ENCODE peak calls at places on chromosomes 11 and 22, in nine cellular contexts. W is naive thymus-derived CD8-positive, alpha-beta T cell; R is AG08396; L is CD8-positive, alpha-beta T cell; X is NT2/D1; E is GM13977; P is uterus; B is activated CD4-positive, alpha-beta T cell treated with anti-CD3 and anti-CD28 coated beads, Interleukin-2, amount 10 ng/mL, durations not matched to agents 7 days and 5 days; V is NCI-H2171. Z is an unnamed sample.

GRCh38 chr22:37162221-37163095 is 12.7 kb upstream of the IL2RB start:
- DNase-seq in B (peak; percentile 86), R (no peak), X (no peak), E (peak; percentile 87), L (peak; percentile 72), P (no peak), W (no peak), V (no peak), Z (peak; percentile 60)

GRCh38 chr11:92443109-92443508 is 218.5 kb downstream of the FAT3 start:
- DNase-seq in R (no peak), B (no peak), V (no peak), W (no peak), E (no peak), P (no peak), X (no peak), L (no peak), Z (no peak)

GRCh38 chr11:128318856-128319474 is 268.4 kb downstream of the ETS1 start:
- DNase-seq in L (peak; percentile 70), E (peak; percentile 68), W (peak; percentile 29), V (no peak), X (no peak), R (no peak), B (peak; percentile 62), P (no peak), Z (no peak)

GRCh38 chr11:95520765-95521542 is 268.6 kb downstream of the FAM76B start:
- DNase-seq in V (no peak), R (no peak), B (no peak), X (no peak), W (no peak), E (no peak), L (no peak), P (no peak), Z (no peak)

GRCh38 chr22:31604137-31604705 is 57.8 kb downstream of the PISD start:
- DNase-seq in E (no peak), R (no peak), B (no peak), V (no peak), X (no peak), P (no peak), L (no peak), W (no peak), Z (no peak)

GRCh38 chr22:42769574-42770447 is 49.1 kb upstream of the A4GALT start:
- DNase-seq in L (no peak), R (peak; percentile 95), P (peak; percentile 85), B (no peak), V (no peak), W (no peak), E (peak; percentile 88), X (no peak), Z (no peak)

GRCh38 chr11:96447711-96448110 is 57.9 kb downstream of the JRKL start:
- DNase-seq in E (no peak), P (no peak), L (no peak), X (no peak), R (no peak), V (no peak), B (no peak), W (no peak), Z (no peak)

GRCh38 chr11:44916797-44917196 is 33.9 kb downstream of the TP53I11 start:
- DNase-seq in L (no peak), E (no peak), W (no peak), R (no peak), B (no peak), P (no peak), X (no peak), V (no peak), Z (no peak)

GRCh38 chr11:9669954-9670353 is 6.1 kb downstream of the SWAP70 start:
- DNase-seq in R (no peak), V (no peak), E (no peak), B (no peak), W (no peak), X (no peak), L (no peak), P (no peak), Z (no peak)

GRCh38 chr11:123815116-123815515 is 9.0 kb upstream of the OR6M1 start:
- DNase-seq in V (no peak), P (no peak), W (no peak), R (no peak), L (no peak), B (no peak), X (no peak), E (no peak), Z (no peak)

GRCh38 chr11:89491141-89491690 is at the start of gene NOX4:
- DNase-seq in L (no peak), R (peak; percentile 55), P (peak; percentile 54), V (no peak), B (no peak), E (no peak), X (peak; percentile 42), W (no peak), Z (no peak)

GRCh38 chr22:49573109-49573765 is 254.4 kb downstream of the BRD1 start:
- DNase-seq in R (no peak), P (no peak), B (no peak), V (no peak), E (no peak), X (no peak), W (no peak), L (no peak), Z (no peak)

GRCh38 chr11:61814242-61814957 is 2.4 kb downstream of the FADS1 start:
- DNase-seq in W (no peak), P (peak; percentile 44), L (no peak), E (no peak), X (no peak), V (no peak), R (no peak), B (peak; percentile 29), Z (no peak)

GRCh38 chr11:69877235-69877634 is 58.0 kb upstream of the FGF3 start:
- DNase-seq in L (no peak), W (no peak), X (no peak), R (no peak), E (no peak), P (no peak), V (no peak), B (no peak), Z (no peak)

GRCh38 chr11:125188021-125188420 is 23.5 kb downstream of the PKNOX2 start:
- DNase-seq in V (no peak), L (no peak), X (no peak), R (no peak), E (no peak), P (no peak), B (no peak), W (no peak), Z (no peak)

GRCh38 chr11:11039249-11039965 is 181.6 kb upstream of the ZBED5 start:
- DNase-seq in E (no peak), V (no peak), W (no peak), P (no peak), B (no peak), R (peak; percentile 40), X (no peak), L (no peak), Z (no peak)

GRCh38 chr22:44640618-44641155 is 61.3 kb upstream of the PRR5 start:
- DNase-seq in W (no peak), L (no peak), V (no peak), R (no peak), B (no peak), E (no peak), P (no peak), X (no peak), Z (no peak)

GRCh38 chr22:38098410-38099249 is 11.9 kb downstream of the BAIAP2L2 start:
- DNase-seq in L (no peak), E (no peak), V (no peak), X (no peak), B (no peak), R (peak; percentile 74), P (no peak), W (no peak), Z (no peak)

GRCh38 chr22:41471606-41472005 is 2.7 kb downstream of the ACO2 start:
- DNase-seq in E (no peak), X (no peak), L (no peak), V (no peak), B (no peak), W (no peak), P (no peak), R (no peak), Z (no peak)

GRCh38 chr11:62075438-62075837 is 48.4 kb upstream of the INCENP start:
- DNase-seq in V (no peak), R (no peak), W (no peak), X (no peak), P (no peak), E (no peak), L (no peak), B (no peak), Z (no peak)

GRCh38 chr11:12165237-12165875 is 55.0 kb downstream of the MICAL2 start:
- DNase-seq in E (no peak), V (no peak), B (no peak), P (no peak), L (no peak), W (no peak), X (no peak), R (no peak), Z (no peak)

GRCh38 chr22:38907767-38908166 is 35.8 kb upstream of the CBX6 start:
- DNase-seq in E (no peak), R (no peak), W (no peak), V (no peak), L (no peak), B (no peak), P (no peak), X (no peak), Z (no peak)

GRCh38 chr11:72179804-72180396 is 12.0 kb upstream of the FOLR1 start:
- DNase-seq in E (no peak), P (no peak), V (no peak), B (no peak), R (no peak), W (no peak), X (no peak), L (no peak), Z (no peak)

GRCh38 chr22:27307545-27308279 is 493.8 kb downstream of the MN1 start:
- DNase-seq in W (no peak), R (no peak), B (no peak), L (no peak), E (no peak), X (no peak), V (no peak), P (no peak), Z (no peak)

GRCh38 chr11:119780264-119780953 is 51.4 kb upstream of the NECTIN1 start:
- DNase-seq in L (no peak), V (no peak), R (no peak), E (no peak), P (peak; percentile 46), W (no peak), X (no peak), B (no peak), Z (no peak)

GRCh38 chr11:110085255-110085838 is 7.8 kb upstream of the ZC3H12C start:
- DNase-seq in B (no peak), V (no peak), R (no peak), L (no peak), P (no peak), W (no peak), X (no peak), E (no peak), Z (no peak)

GRCh38 chr11:117842131-117842941 is 17.8 kb upstream of the FXYD2 start:
- DNase-seq in R (no peak), E (no peak), X (no peak), V (no peak), B (no peak), P (peak; percentile 16), L (peak; percentile 6), W (no peak), Z (no peak)

GRCh38 chr22:47036352-47036751 is 273.9 kb downstream of the TBC1D22A start:
- DNase-seq in L (no peak), X (no peak), E (no peak), R (no peak), P (no peak), W (no peak), B (no peak), V (no peak), Z (no peak)

GRCh38 chr11:76947790-76948189 is 86.4 kb upstream of the B3GNT6 start:
- DNase-seq in E (no peak), B (no peak), W (no peak), R (no peak), X (no peak), V (no peak), P (no peak), L (no peak), Z (no peak)

GRCh38 chr11:16280256-16280682 is 76.1 kb downstream of the SOX6 start:
- DNase-seq in W (no peak), E (no peak), B (peak; percentile 54), R (no peak), L (no peak), P (no peak), V (peak; percentile 27), X (no peak), Z (no peak)

GRCh38 chr22:46726066-46726985 is 11.7 kb downstream of the CERK start:
- DNase-seq in E (no peak), V (peak; percentile 21), B (no peak), R (no peak), X (no peak), W (no peak), P (no peak), L (no peak), Z (no peak)

Z was measured in activated CD4-positive, CD25-positive, alpha-beta regulatory T cell.